ENCODE peak calls at places on chromosomes 5 and 9, in nine cellular contexts. S is A549, T is spleen, O is adrenal gland, X is HepG2, P is lower leg skin, N is transverse colon, L is tibial nerve, R is GM12891. I is an unnamed sample.

GRCh38 chr9:136644343-136644592 is 18.4 kb upstream of the EGFL7 start:
- DNase-seq in S (peak; percentile 71), T (no peak), O (peak; percentile 89), X (no peak), P (peak; percentile 86), N (peak; percentile 92), L (no peak), R (no peak), I (peak; percentile 91)

GRCh38 chr5:62312674-62313073 is 6.7 kb downstream of the KIF2A start:
- DNase-seq in S (no peak), T (no peak), O (no peak), X (no peak), P (no peak), N (no peak), L (no peak), R (no peak), I (no peak)

GRCh38 chr5:167050568-167051214 is 1240.8 kb upstream of the WWC1 start:
- DNase-seq in S (no peak), T (no peak), O (no peak), X (no peak), P (no peak), N (no peak), L (no peak), R (no peak), I (no peak)

GRCh38 chr9:127336708-127337352 is 60.1 kb upstream of the SLC2A8 start:
- DNase-seq in S (peak; percentile 88), T (no peak), O (peak; percentile 91), X (peak; percentile 16), P (peak; percentile 88), N (peak; percentile 64), L (peak; percentile 81), R (no peak), I (no peak)

GRCh38 chr5:9724707-9725106 is 94.6 kb upstream of the TAS2R1 start:
- DNase-seq in S (no peak), T (no peak), O (no peak), X (no peak), P (no peak), N (no peak), L (no peak), R (no peak), I (no peak)

GRCh38 chr9:130167927-130168326 is 4.3 kb upstream of the NCS1 start:
- DNase-seq in S (no peak), T (no peak), O (no peak), X (no peak), P (no peak), N (no peak), L (no peak), R (no peak), I (no peak)

GRCh38 chr5:82622205-82622604 is 344.1 kb upstream of the RPS23 start:
- DNase-seq in S (no peak), T (no peak), O (no peak), X (no peak), P (no peak), N (no peak), L (no peak), R (no peak), I (no peak)

GRCh38 chr5:143930561-143930960 is 118.6 kb downstream of the HMHB1 start:
- DNase-seq in S (no peak), T (no peak), O (no peak), X (no peak), P (no peak), N (no peak), L (no peak), R (no peak), I (no peak)

GRCh38 chr9:126756876-126757415 is 47.9 kb upstream of the ZBTB43 start:
- DNase-seq in S (no peak), T (no peak), O (no peak), X (no peak), P (no peak), N (no peak), L (no peak), R (no peak), I (no peak)

GRCh38 chr9:33923998-33924701 is 107.2 kb downstream of the UBE2R2 start:
- DNase-seq in S (no peak), T (peak; percentile 72), O (no peak), X (no peak), P (no peak), N (no peak), L (no peak), R (no peak), I (no peak)

GRCh38 chr5:18394154-18394804 is 760.0 kb downstream of the TAF11L14 start:
- DNase-seq in S (peak; percentile 41), T (peak; percentile 76), O (peak; percentile 74), X (peak; percentile 15), P (peak; percentile 33), N (peak; percentile 63), L (peak; percentile 18), R (peak; percentile 5), I (peak; percentile 11)

GRCh38 chr5:167389537-167389936 is 901.9 kb upstream of the WWC1 start:
- DNase-seq in S (no peak), T (no peak), O (no peak), X (no peak), P (no peak), N (no peak), L (no peak), R (no peak), I (no peak)

GRCh38 chr5:127793879-127794278 is 90.7 kb downstream of the CCDC192 start:
- DNase-seq in S (no peak), T (no peak), O (no peak), X (no peak), P (no peak), N (no peak), L (no peak), R (no peak), I (no peak)

GRCh38 chr5:134124289-134125194 is 10.1 kb downstream of the TCF7 start:
- DNase-seq in S (no peak), T (no peak), O (no peak), X (no peak), P (no peak), N (no peak), L (no peak), R (no peak), I (no peak)

DNA sequence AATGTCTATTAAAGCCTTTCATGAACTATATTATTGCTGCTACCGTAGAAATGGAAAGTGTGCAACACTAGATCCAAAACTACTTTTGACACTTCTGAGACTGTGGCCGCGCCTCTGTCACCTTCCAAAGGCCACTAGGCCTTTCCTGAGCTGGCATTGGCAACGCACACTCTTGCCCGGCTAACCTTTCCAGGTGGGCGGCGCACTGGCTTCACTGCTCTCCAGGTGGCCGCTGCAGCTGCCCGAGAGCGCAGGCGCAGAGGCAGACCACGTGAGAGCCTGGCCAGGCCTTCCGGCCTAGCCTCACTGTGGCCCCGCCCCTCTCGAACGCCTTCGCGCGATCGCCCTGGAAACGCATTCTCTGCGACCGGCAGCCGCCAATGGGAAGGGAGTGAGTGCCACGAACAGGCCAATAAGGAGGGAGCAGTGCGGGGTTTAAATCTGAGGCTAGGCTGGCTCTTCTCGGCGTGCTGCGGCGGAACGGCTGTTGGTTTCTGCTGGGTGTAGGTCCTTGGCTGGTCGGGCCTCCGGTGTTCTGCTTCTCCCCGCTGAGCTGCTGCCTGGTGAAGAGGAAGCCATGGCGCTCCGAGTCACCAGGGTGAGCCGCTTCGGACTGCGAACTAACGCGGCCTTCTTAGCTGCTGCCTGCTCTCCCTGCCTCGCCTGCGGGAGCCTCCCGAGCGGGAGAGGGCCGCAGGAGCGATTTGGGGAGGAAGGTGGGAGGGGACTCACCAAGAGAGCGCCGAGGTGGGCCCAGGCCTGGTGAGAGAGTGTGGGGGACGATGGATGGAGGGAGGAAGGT is at the start of gene CCNB1:
- DNase-seq in S (peak; percentile 98), T (peak; percentile 100), O (peak; percentile 98), X (peak; percentile 97), P (peak; percentile 96), N (peak; percentile 98), L (peak; percentile 92), R (peak; percentile 97), I (peak; percentile 97)
- TF ChIP-seq POLR2A in S (peak; percentile 52), T (no peak), O (no peak), X (peak; percentile 89), P (no peak), N (no peak), L (no peak), R (peak; percentile 33), I (peak; percentile 90)

DNA sequence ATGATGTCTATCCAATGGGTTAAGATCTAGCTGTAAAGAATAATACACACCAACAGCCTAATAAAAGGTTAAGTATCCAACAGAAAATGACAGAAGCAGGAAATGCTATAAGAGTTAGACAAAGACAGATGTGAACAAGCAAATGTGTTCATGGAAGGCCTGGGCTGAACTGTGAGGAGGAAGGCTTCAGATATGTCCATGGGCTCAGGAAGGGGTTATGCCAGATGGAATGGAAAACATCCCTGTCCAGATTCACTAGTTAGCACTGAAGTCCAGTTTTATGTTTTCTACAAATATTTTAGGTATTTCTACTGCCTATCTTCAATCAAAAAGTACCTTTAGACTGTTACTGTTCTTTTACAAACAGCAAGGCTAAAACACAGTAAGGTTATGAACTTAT is 27.1 kb downstream of the ERAP1 start:
- DNase-seq in S (no peak), T (no peak), O (no peak), X (no peak), P (no peak), N (no peak), L (no peak), R (no peak), I (no peak)
- TF ChIP-seq POLR2A in S (no peak), T (no peak), O (no peak), X (no peak), P (no peak), N (no peak), L (no peak), R (no peak), I (no peak)

DNA sequence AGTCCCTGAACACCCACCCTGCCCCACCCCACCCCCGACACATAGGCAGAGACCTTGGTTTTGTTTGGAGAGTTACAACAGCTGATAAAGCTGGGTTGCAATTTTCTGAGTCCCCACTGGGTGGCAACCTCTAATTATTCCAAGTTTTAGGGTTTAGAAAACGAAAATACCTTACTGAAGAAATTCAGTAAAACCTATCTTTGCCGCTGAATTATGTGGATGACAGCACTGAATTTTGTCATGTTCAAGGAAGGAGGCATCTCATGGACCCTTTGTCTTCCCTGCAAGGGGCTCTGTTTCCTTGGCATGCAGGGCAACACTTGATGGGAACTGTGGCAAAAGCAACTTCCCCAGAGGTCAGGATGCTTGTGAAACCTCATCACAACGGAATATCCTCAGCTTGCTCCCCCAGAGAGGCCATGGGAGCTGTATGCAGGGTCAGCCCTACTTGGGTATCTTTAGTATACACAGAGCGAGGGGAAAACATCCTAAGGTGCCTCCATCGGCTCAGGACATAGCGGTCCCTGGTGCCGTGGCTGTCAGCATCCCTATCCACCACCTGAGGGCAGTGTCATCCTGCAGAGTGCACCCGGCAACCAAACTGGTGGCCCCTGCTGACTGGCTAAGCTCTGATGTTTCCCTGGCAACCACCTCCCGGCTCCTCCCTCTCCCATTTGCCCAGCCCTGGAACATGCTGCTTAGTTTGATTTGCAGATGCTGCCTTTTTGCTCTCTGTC is 123.1 kb downstream of the RXRA start:
- DNase-seq in S (peak; percentile 92), T (peak; percentile 94), O (peak; percentile 95), X (peak; percentile 77), P (peak; percentile 93), N (peak; percentile 88), L (peak; percentile 86), R (peak; percentile 96), I (peak; percentile 79)
- TF ChIP-seq POLR2A in S (no peak), T (no peak), O (no peak), X (no peak), P (no peak), N (no peak), L (no peak), R (no peak), I (no peak)

DNA sequence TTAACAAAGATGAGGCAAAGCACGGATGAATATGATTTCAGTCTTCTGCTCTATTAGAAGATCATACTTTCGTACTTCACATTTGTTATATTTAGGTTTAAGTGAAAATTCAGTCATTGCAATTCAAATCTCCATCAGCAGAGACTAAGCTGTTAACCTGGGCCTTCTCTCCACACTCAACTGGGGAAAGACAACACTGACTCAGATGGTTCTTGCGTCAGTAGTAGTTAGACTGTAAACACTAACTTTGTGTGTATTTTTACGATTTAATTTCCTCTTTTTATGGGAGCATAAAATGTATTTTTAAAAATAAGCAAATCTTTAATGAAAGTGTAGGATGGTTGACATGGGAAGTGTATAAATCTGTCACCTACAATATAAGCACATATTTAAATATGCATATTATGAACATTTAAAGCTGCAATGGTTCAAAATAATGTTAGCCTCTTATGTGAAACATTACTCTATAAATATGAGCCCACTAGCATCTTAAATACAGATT is 42.7 kb upstream of the ZNF608 start:
- DNase-seq in S (peak; percentile 49), T (no peak), O (no peak), X (no peak), P (no peak), N (no peak), L (no peak), R (no peak), I (no peak)
- TF ChIP-seq POLR2A in S (no peak), T (no peak), O (no peak), X (no peak), P (no peak), N (no peak), L (no peak), R (no peak), I (no peak)